ENCODE peak calls at places on chromosomes 13 and 19, in four cellular contexts. I, E, F and Z are unnamed samples.

GRCh38 chr13:21069561-21070004 is 8.2 kb upstream of the LATS2 start:
- DNase-seq in I (no peak), E (no peak), F (no peak), Z (peak)

GRCh38 chr19:56066152-56067023 is 54.7 kb downstream of the ZNF787 start:
- DNase-seq in I (peak), E (peak), F (peak), Z (peak)

GRCh38 chr19:18663940-18664530 is 19.4 kb upstream of the CRTC1 start:
- DNase-seq in I (no peak), E (no peak), F (no peak), Z (peak)

GRCh38 chr19:38032951-38033350 is 125.9 kb downstream of the SIPA1L3 start:
- DNase-seq in I (no peak), E (no peak), F (no peak), Z (no peak)

GRCh38 chr13:78700121-78700910 is 41.4 kb upstream of the OBI1 start:
- DNase-seq in I (no peak), E (no peak), F (no peak), Z (no peak)

GRCh38 chr13:109784590-109785140 is 1.7 kb downstream of the IRS2 start:
- DNase-seq in I (peak), E (peak), F (peak), Z (peak)

GRCh38 chr19:45357445-45357783 is 13.0 kb downstream of the ERCC2 start:
- DNase-seq in I (no peak), E (no peak), F (no peak), Z (peak)

GRCh38 chr13:28313579-28313978 is 175.2 kb downstream of the PAN3 start:
- DNase-seq in I (no peak), E (no peak), F (no peak), Z (peak)

GRCh38 chr13:59754411-59754810 is 409.3 kb downstream of the DIAPH3 start:
- DNase-seq in I (no peak), E (no peak), F (no peak), Z (no peak)

GRCh38 chr19:48253999-48254398 is 1.7 kb downstream of the CARD8 start:
- DNase-seq in I (no peak), E (no peak), F (no peak), Z (no peak)